ENCODE peak calls at places on chromosomes 2 and 18, in four cellular contexts. One of them, this sample, is unnamed.

GRCh38 chr2:62014102-62014501 is 108.6 kb downstream of the COMMD1 start:
- DNase-seq in pancreas: peak; percentile 69
- DNase-seq in endothelial cell of umbilical vein: peak; percentile 89
- DNase-seq in choroid plexus epithelial cell: peak; percentile 86
- DNase-seq in this sample: peak; percentile 93

GRCh38 chr18:74976331-74976909 is 232.5 kb downstream of the PTGR3 start:
- DNase-seq in pancreas: no peak
- DNase-seq in choroid plexus epithelial cell: no peak
- DNase-seq in endothelial cell of umbilical vein: no peak
- DNase-seq in this sample: peak; percentile 82

GRCh38 chr2:120794716-120795115 is 59.0 kb downstream of the GLI2 start:
- DNase-seq in choroid plexus epithelial cell: peak; percentile 47
- DNase-seq in endothelial cell of umbilical vein: no peak
- DNase-seq in pancreas: no peak
- DNase-seq in this sample: no peak

GRCh38 chr18:44708451-44709083 is 27.9 kb downstream of the SETBP1 start:
- DNase-seq in choroid plexus epithelial cell: peak; percentile 57
- DNase-seq in endothelial cell of umbilical vein: peak; percentile 15
- DNase-seq in pancreas: no peak
- DNase-seq in this sample: no peak

GRCh38 chr2:232545511-232546375 is 4.6 kb downstream of the TIGD1 start:
- DNase-seq in pancreas: no peak
- DNase-seq in choroid plexus epithelial cell: no peak
- DNase-seq in endothelial cell of umbilical vein: no peak
- DNase-seq in this sample: no peak

GRCh38 chr18:26547302-26548143 is 830 bp downstream of the KCTD1 start:
- DNase-seq in pancreas: peak; percentile 71
- DNase-seq in endothelial cell of umbilical vein: peak; percentile 80
- DNase-seq in choroid plexus epithelial cell: peak; percentile 92
- DNase-seq in this sample: no peak

GRCh38 chr18:74873629-74874028 is 276.0 kb downstream of the ZNF407 start:
- DNase-seq in endothelial cell of umbilical vein: no peak
- DNase-seq in choroid plexus epithelial cell: no peak
- DNase-seq in pancreas: no peak
- DNase-seq in this sample: no peak

GRCh38 chr2:132804045-132804444 is 134.0 kb upstream of the LYPD1 start:
- DNase-seq in pancreas: no peak
- DNase-seq in endothelial cell of umbilical vein: peak; percentile 4
- DNase-seq in choroid plexus epithelial cell: peak; percentile 36
- DNase-seq in this sample: no peak

GRCh38 chr18:22302152-22302551 is 115.6 kb downstream of the CTAGE1 start:
- DNase-seq in endothelial cell of umbilical vein: no peak
- DNase-seq in choroid plexus epithelial cell: no peak
- DNase-seq in pancreas: no peak
- DNase-seq in this sample: no peak

GRCh38 chr2:139828011-139828410 is 1047.8 kb upstream of the NXPH2 start:
- DNase-seq in endothelial cell of umbilical vein: no peak
- DNase-seq in choroid plexus epithelial cell: no peak
- DNase-seq in pancreas: no peak
- DNase-seq in this sample: peak; percentile 32

GRCh38 chr2:66134113-66134730 is 300.7 kb upstream of the MEIS1 start:
- DNase-seq in choroid plexus epithelial cell: no peak
- DNase-seq in pancreas: no peak
- DNase-seq in endothelial cell of umbilical vein: no peak
- DNase-seq in this sample: no peak

GRCh38 chr2:16036951-16037350 is 96.6 kb downstream of the MYCN start:
- DNase-seq in choroid plexus epithelial cell: no peak
- DNase-seq in endothelial cell of umbilical vein: no peak
- DNase-seq in pancreas: no peak
- DNase-seq in this sample: no peak

GRCh38 chr2:190859347-190860297 is 21.0 kb upstream of the GLS start:
- DNase-seq in choroid plexus epithelial cell: peak; percentile 41
- DNase-seq in endothelial cell of umbilical vein: peak; percentile 21
- DNase-seq in pancreas: no peak
- DNase-seq in this sample: no peak

GRCh38 chr2:173653427-173653795 is 298.7 kb downstream of the CDCA7 start:
- DNase-seq in choroid plexus epithelial cell: no peak
- DNase-seq in endothelial cell of umbilical vein: no peak
- DNase-seq in pancreas: no peak
- DNase-seq in this sample: no peak

GRCh38 chr2:70851704-70852103 is 16.1 kb upstream of the CD207 start:
- DNase-seq in choroid plexus epithelial cell: no peak
- DNase-seq in endothelial cell of umbilical vein: no peak
- DNase-seq in pancreas: no peak
- DNase-seq in this sample: no peak

GRCh38 chr2:52668752-52669151 is 1098.9 kb upstream of the CHAC2 start:
- DNase-seq in choroid plexus epithelial cell: no peak
- DNase-seq in pancreas: no peak
- DNase-seq in endothelial cell of umbilical vein: no peak
- DNase-seq in this sample: no peak

GRCh38 chr2:136141510-136142154 is 23.7 kb upstream of the CXCR4 start:
- DNase-seq in endothelial cell of umbilical vein: no peak
- DNase-seq in choroid plexus epithelial cell: no peak
- DNase-seq in pancreas: no peak
- DNase-seq in this sample: no peak

GRCh38 chr2:174794851-174795374 is 30.6 kb upstream of the CHRNA1 start:
- DNase-seq in endothelial cell of umbilical vein: no peak
- DNase-seq in pancreas: no peak
- DNase-seq in choroid plexus epithelial cell: peak; percentile 40
- DNase-seq in this sample: no peak

GRCh38 chr18:35163736-35164532 is 76.9 kb upstream of the ZNF397 start:
- DNase-seq in endothelial cell of umbilical vein: no peak
- DNase-seq in choroid plexus epithelial cell: no peak
- DNase-seq in pancreas: no peak
- DNase-seq in this sample: no peak

GRCh38 chr2:145599761-145600160 is 1079.8 kb upstream of the ZEB2 start:
- DNase-seq in pancreas: no peak
- DNase-seq in endothelial cell of umbilical vein: no peak
- DNase-seq in choroid plexus epithelial cell: peak; percentile 65
- DNase-seq in this sample: no peak

GRCh38 chr2:195820373-195820772 is 163.3 kb downstream of the SLC39A10 start:
- DNase-seq in endothelial cell of umbilical vein: peak; percentile 39
- DNase-seq in pancreas: no peak
- DNase-seq in choroid plexus epithelial cell: peak; percentile 77
- DNase-seq in this sample: no peak

GRCh38 chr2:55948176-55948921 is 24.8 kb upstream of the EFEMP1 start:
- DNase-seq in pancreas: no peak
- DNase-seq in endothelial cell of umbilical vein: peak; percentile 62
- DNase-seq in choroid plexus epithelial cell: peak; percentile 54
- DNase-seq in this sample: no peak

GRCh38 chr2:238726670-238727584 is 121.0 kb upstream of the TWIST2 start:
- DNase-seq in endothelial cell of umbilical vein: no peak
- DNase-seq in choroid plexus epithelial cell: no peak
- DNase-seq in pancreas: no peak
- DNase-seq in this sample: no peak

GRCh38 chr2:43576983-43577892 is 18.6 kb downstream of the THADA start:
- DNase-seq in endothelial cell of umbilical vein: peak; percentile 61
- DNase-seq in choroid plexus epithelial cell: peak; percentile 89
- DNase-seq in pancreas: peak; percentile 22
- DNase-seq in this sample: no peak

GRCh38 chr2:213065583-213066444 is 85.6 kb downstream of the IKZF2 start:
- DNase-seq in choroid plexus epithelial cell: peak; percentile 77
- DNase-seq in pancreas: no peak
- DNase-seq in endothelial cell of umbilical vein: no peak
- DNase-seq in this sample: peak; percentile 62

GRCh38 chr2:236936446-236936940 is 149.2 kb upstream of the COPS8 start:
- DNase-seq in choroid plexus epithelial cell: no peak
- DNase-seq in pancreas: no peak
- DNase-seq in endothelial cell of umbilical vein: no peak
- DNase-seq in this sample: no peak

GRCh38 chr2:235305678-235306077 is 188.2 kb upstream of the AGAP1 start:
- DNase-seq in choroid plexus epithelial cell: no peak
- DNase-seq in endothelial cell of umbilical vein: no peak
- DNase-seq in pancreas: no peak
- DNase-seq in this sample: no peak

GRCh38 chr2:190804182-190804795 is 76.3 kb upstream of the GLS start:
- DNase-seq in choroid plexus epithelial cell: peak; percentile 68
- DNase-seq in endothelial cell of umbilical vein: peak; percentile 74
- DNase-seq in pancreas: no peak
- DNase-seq in this sample: no peak

GRCh38 chr2:238462782-238463396 is 36.2 kb downstream of the ASB1 start:
- DNase-seq in endothelial cell of umbilical vein: peak; percentile 63
- DNase-seq in pancreas: no peak
- DNase-seq in choroid plexus epithelial cell: peak; percentile 79
- DNase-seq in this sample: peak; percentile 18

GRCh38 chr18:73835656-73836055 is 312.0 kb downstream of the FBXO15 start:
- DNase-seq in endothelial cell of umbilical vein: no peak
- DNase-seq in choroid plexus epithelial cell: no peak
- DNase-seq in pancreas: no peak
- DNase-seq in this sample: no peak

DNA sequence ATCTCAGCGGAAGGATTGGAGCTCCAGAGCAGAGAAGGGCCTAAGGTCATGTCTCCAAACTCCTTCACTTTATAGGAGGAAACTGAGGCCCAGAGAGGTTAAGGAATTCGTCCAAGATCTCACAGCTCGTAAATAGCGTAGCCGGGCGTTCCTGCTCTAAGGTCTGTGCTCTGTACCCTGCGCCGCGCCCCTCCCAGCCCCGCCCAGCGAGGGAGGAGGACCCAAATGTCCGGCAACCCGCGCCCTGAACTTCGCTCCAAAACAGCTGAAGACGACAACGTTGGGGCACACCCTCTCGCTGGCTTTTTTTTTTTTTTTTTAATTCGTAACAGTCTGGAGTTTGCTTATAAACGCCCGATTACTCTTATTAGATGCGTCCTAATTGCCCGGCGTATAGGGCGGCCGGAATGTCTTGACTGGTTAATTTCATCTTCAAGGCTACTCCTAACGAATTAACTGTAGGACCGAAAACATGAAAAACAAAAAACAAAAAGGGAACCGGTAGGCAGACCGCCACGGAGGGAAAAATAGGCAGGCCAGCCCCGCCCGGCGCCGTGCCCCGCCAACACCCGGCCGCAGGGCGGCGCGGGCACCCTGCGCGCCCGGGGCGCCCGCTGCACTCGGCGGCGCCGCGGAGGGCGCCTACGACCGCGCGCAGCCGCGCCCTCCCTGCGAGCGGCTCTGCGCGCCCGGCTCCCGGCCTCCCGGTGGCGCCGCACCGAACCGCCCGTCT is 928 bp upstream of the FOSL2 start:
- DNase-seq in endothelial cell of umbilical vein: peak; percentile 78
- DNase-seq in pancreas: peak; percentile 83
- DNase-seq in choroid plexus epithelial cell: peak; percentile 91
- DNase-seq in this sample: no peak
- TF ChIP-seq CTCF in endothelial cell of umbilical vein: peak; percentile 13
- TF ChIP-seq CTCF in pancreas: no peak
- TF ChIP-seq CTCF in choroid plexus epithelial cell: no peak
- TF ChIP-seq CTCF in this sample: peak; percentile 36

DNA sequence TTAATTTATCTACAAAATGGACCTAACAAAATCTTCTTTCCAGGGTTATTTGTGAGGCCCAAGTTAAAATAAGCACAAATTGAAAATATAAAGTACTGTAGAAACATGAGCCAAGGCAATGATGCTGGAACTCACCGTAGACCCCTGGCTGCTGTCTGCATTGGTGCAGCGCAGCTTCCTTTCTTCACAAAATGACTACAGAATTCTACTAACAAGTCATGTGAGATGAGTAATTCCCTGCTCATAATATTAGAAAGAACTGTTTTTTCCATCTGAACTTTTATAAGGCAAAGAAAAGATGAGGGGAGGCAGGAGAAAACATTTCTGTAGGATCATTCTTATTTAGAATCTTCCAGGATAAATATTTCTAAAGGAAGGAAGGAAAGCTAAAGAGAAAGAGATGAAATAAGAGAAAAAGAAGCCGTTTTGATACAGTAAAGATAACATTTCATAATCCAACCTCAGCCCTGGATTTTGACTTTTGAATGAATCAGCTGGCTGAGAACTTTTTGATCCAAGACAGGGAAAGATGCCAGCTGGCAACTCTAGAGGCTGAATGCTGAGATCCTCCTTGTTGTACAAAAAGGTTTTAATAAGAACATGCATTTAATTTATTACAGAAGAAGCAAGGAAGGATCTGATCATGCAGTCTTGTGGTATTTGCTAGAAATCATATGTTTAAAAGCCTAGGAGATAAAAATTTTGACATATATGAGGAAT is 183.9 kb upstream of the KLHL14 start:
- DNase-seq in pancreas: no peak
- DNase-seq in choroid plexus epithelial cell: peak; percentile 91
- DNase-seq in endothelial cell of umbilical vein: peak; percentile 61
- DNase-seq in this sample: peak; percentile 4
- H3K4me3 ChIP-seq in pancreas: no peak overlapping the region
- H3K4me3 ChIP-seq in choroid plexus epithelial cell: peak overlapping the region; percentile 14
- H3K4me3 ChIP-seq in endothelial cell of umbilical vein: no peak overlapping the region
- H3K4me3 ChIP-seq in this sample: no peak overlapping the region

GRCh38 chr2:84492571-84492970 is 23.7 kb upstream of the DNAH6 start:
- DNase-seq in choroid plexus epithelial cell: peak; percentile 16
- DNase-seq in endothelial cell of umbilical vein: no peak
- DNase-seq in pancreas: no peak
- DNase-seq in this sample: no peak
- TF ChIP-seq CTCF in choroid plexus epithelial cell: peak; percentile 21
- TF ChIP-seq CTCF in endothelial cell of umbilical vein: no peak
- TF ChIP-seq CTCF in pancreas: no peak
- TF ChIP-seq CTCF in this sample: peak; percentile 26

DNA sequence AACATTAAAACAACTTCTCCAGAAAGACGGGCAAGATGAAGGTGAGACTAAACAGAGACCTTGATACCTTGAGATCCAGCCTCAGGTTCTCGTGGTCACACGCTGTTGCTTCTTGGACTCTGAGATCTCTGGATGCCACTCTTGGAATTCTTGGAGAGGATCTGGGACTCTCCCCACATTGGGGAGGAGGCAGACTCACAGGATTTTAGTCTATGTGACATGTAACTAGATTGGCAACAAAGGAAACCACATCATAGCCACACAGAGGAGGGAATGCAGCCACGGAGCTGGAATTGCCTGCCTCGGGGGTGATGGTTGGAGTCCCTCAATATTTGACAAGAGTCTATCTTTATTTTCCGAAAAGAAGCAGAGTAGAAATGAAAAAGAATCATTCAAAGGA is 78.8 kb upstream of the IGFBP5 start:
- DNase-seq in pancreas: no peak
- DNase-seq in endothelial cell of umbilical vein: no peak
- DNase-seq in choroid plexus epithelial cell: no peak
- DNase-seq in this sample: no peak
- H3K4me3 ChIP-seq in pancreas: no peak overlapping the region
- H3K4me3 ChIP-seq in endothelial cell of umbilical vein: no peak overlapping the region
- H3K4me3 ChIP-seq in choroid plexus epithelial cell: no peak overlapping the region
- H3K4me3 ChIP-seq in this sample: no peak overlapping the region

GRCh38 chr2:39118786-39119499 is 1.9 kb downstream of the SOS1 start:
- DNase-seq in pancreas: no peak
- DNase-seq in choroid plexus epithelial cell: peak; percentile 42
- DNase-seq in endothelial cell of umbilical vein: peak; percentile 51
- DNase-seq in this sample: no peak

GRCh38 chr2:39121523-39122063 is 742 bp upstream of the SOS1 start:
- DNase-seq in pancreas: no peak
- DNase-seq in choroid plexus epithelial cell: no peak
- DNase-seq in endothelial cell of umbilical vein: no peak
- DNase-seq in this sample: no peak

GRCh38 chr2:39120771-39121522 is at the start of gene SOS1:
- DNase-seq in pancreas: peak; percentile 95
- DNase-seq in choroid plexus epithelial cell: peak; percentile 95
- DNase-seq in endothelial cell of umbilical vein: peak; percentile 95
- DNase-seq in this sample: peak; percentile 58

GRCh38 chr2:39120521-39120770 is 405 bp downstream of the SOS1 start:
- DNase-seq in pancreas: no peak
- DNase-seq in choroid plexus epithelial cell: no peak
- DNase-seq in endothelial cell of umbilical vein: no peak
- DNase-seq in this sample: no peak

GRCh38 chr2:39119732-39120520 is 925 bp downstream of the SOS1 start:
- DNase-seq in endothelial cell of umbilical vein: peak; percentile 57
- DNase-seq in choroid plexus epithelial cell: peak; percentile 64
- DNase-seq in pancreas: peak; percentile 55
- DNase-seq in this sample: no peak
- TF ChIP-seq CTCF in endothelial cell of umbilical vein: peak; percentile 17
- TF ChIP-seq CTCF in choroid plexus epithelial cell: no peak
- TF ChIP-seq CTCF in pancreas: no peak
- TF ChIP-seq CTCF in this sample: peak; percentile 25